ENCODE peak calls at places on chromosomes 4 and X, in four cellular contexts. I is WERI-Rb-1, U is BJ, Z is heart right ventricle. S is an unnamed sample.

GRCh38 chrX:20567108-20567507 is 300.4 kb upstream of the RPS6KA3 start:
- DNase-seq in I (no peak), U (no peak), Z (no peak), S (no peak)

GRCh38 chr4:182384496-182385155 is 141.4 kb downstream of the TENM3 start:
- DNase-seq in I (no peak), U (no peak), Z (no peak), S (no peak)

GRCh38 chr4:172897046-172897445 is 271.6 kb upstream of the GALNT7 start:
- DNase-seq in I (no peak), U (no peak), Z (no peak), S (no peak)

GRCh38 chr4:52006887-52007286 is 13.3 kb downstream of the LRRC66 start:
- DNase-seq in I (no peak), U (no peak), Z (no peak), S (no peak)

GRCh38 chr4:70994069-70994366 is 569 bp downstream of the DCK start:
- DNase-seq in I (no peak), U (no peak), Z (no peak), S (no peak)

GRCh38 chr4:118997601-118998000 is 108.9 kb downstream of the SYNPO2 start:
- DNase-seq in I (no peak), U (peak), Z (no peak), S (no peak)

GRCh38 chrX:54695816-54696487 is 102.1 kb downstream of the ITIH6 start:
- DNase-seq in I (no peak), U (no peak), Z (no peak), S (no peak)

GRCh38 chr4:151644625-151645024 is 116.2 kb downstream of the GATB start:
- DNase-seq in I (peak), U (no peak), Z (no peak), S (no peak)

GRCh38 chr4:187480146-187481145 is 515.1 kb upstream of the ZFP42 start:
- DNase-seq in I (no peak), U (peak), Z (no peak), S (no peak)

GRCh38 chr4:102789317-102789717 is 28.5 kb upstream of the MANBA start:
- DNase-seq in I (no peak), U (no peak), Z (no peak), S (no peak)

GRCh38 chrX:110280954-110281353 is 36.9 kb downstream of the AMMECR1 start:
- DNase-seq in I (no peak), U (peak), Z (no peak), S (no peak)

GRCh38 chrX:11725631-11726442 is 32.2 kb upstream of the MSL3 start:
- DNase-seq in I (no peak), U (no peak), Z (no peak), S (no peak)

DNA sequence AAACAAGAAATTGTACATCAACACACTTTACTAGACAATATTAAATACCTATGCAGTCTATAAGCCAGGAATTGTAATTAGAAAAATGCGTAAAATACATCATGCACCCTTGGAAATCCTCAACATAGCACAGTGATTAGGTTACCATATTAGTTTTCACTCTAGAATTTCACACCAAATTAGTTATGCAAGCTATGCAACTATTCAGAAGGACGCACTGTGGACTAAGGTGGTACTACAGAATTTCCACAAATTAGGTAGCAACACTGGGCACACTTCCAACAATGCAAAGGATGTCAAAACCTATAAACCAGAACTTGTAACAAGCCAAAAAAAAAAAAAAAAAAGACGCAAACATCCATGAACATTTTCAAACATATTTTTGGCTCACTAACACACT is 71.1 kb upstream of the ZCCHC13 start:
- DNase-seq in I (no peak), U (no peak), Z (no peak), S (no peak)
- TF ChIP-seq CTCF in I (no peak), U (no peak), Z (no peak), S (no peak)

GRCh38 chr4:40189997-40190396 is 6.8 kb upstream of the RHOH start:
- DNase-seq in I (no peak), U (no peak), Z (no peak), S (no peak)

GRCh38 chr4:40185830-40186664 is 10.8 kb upstream of the RHOH start:
- DNase-seq in I (no peak), U (peak), Z (no peak), S (no peak)

GRCh38 chr4:40187386-40187913 is 9.4 kb upstream of the RHOH start:
- DNase-seq in I (no peak), U (no peak), Z (no peak), S (no peak)

GRCh38 chr4:40183615-40184411 is 13.0 kb upstream of the RHOH start:
- DNase-seq in I (no peak), U (no peak), Z (no peak), S (no peak)

DNA sequence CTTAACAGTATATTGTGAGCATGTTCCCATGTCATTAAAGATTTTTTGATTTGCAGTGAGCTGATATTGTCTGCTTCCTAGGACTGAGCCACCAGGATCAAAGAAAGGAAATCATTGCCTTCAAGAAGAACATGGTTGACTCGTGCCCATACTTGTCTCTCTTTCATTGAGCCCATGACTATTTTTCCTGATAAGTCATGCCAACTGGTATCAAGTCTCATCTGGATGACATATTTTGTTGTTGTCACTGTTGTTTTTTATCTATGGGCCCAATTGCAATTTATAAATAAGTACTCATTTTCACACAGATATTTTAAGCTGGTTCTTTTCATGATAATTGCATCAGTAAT is 10.2 kb upstream of the RHOH start:
- DNase-seq in I (no peak), U (no peak), Z (no peak), S (no peak)
- H3K4me3 ChIP-seq in I (no peak), U (no peak), Z (no peak), S (no peak)

GRCh38 chr4:73257995-73258667 is 467 bp downstream of the ANKRD17 start:
- DNase-seq in I (peak), U (no peak), Z (no peak), S (no peak)

GRCh38 chr4:73257242-73257994 is 1.2 kb downstream of the ANKRD17 start:
- DNase-seq in I (peak), U (peak), Z (peak), S (peak)

GRCh38 chr4:73259552-73260140 is 1.0 kb upstream of the ANKRD17 start:
- DNase-seq in I (no peak), U (no peak), Z (no peak), S (no peak)

GRCh38 chr4:73258668-73259551 is at the start of gene ANKRD17:
- DNase-seq in I (peak), U (peak), Z (peak), S (peak)
- TF ChIP-seq CTCF in I (no peak), U (no peak), Z (no peak), S (no peak)

GRCh38 chr4:38023347-38024202 is 63.4 kb downstream of the PTTG2 start:
- DNase-seq in I (no peak), U (no peak), Z (no peak), S (no peak)
- H3K4me3 ChIP-seq in I (no peak), U (no peak), Z (no peak), S (no peak)

GRCh38 chr4:7236847-7237246 is 44.5 kb downstream of the SORCS2 start:
- DNase-seq in I (no peak), U (no peak), Z (no peak), S (no peak)

GRCh38 chr4:7239101-7239820 is 46.9 kb downstream of the SORCS2 start:
- DNase-seq in I (no peak), U (no peak), Z (no peak), S (no peak)

GRCh38 chr4:7239844-7240243 is 47.5 kb downstream of the SORCS2 start:
- DNase-seq in I (no peak), U (no peak), Z (no peak), S (no peak)

GRCh38 chr4:7237863-7238262 is 45.5 kb downstream of the SORCS2 start:
- DNase-seq in I (no peak), U (no peak), Z (no peak), S (no peak)

GRCh38 chr4:7238300-7238960 is 46.1 kb downstream of the SORCS2 start:
- DNase-seq in I (peak), U (no peak), Z (no peak), S (no peak)
- TF ChIP-seq CTCF in I (peak), U (peak), Z (no peak), S (peak)

DNA sequence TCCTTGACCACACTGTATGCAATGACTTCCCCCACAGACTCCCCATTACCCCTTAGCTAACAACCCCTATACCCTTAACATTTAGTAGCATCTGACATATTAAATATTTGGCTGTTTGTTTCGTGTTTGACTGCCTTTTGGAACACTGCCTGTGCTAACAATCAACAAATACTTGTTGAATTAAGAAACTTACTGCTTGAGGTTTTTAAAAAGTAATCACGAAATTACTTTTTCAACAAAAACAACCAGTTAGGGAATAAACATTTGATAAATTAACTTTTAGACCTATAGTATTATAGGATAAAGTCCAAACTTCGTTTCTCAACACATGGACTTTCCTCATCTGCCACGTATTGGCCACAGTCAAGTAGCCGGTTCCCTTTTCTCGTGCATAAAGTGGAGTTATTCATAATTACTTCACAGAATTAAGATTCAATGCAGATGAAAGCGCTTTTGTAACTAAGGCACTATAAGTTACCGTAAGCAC is 555 bp upstream of the ELMOD2 start:
- DNase-seq in I (no peak), U (no peak), Z (no peak), S (no peak)
- H3K4me3 ChIP-seq in I (peak), U (peak), Z (no peak), S (peak)

S was measured in epithelial cell of proximal tubule.